ENCODE peak calls at places on chromosomes 5 and 9, in six cellular contexts. B is cerebellum, F is NCI-H1092, K is NCI-H2081, G is EH, J is NT2/D1. T is an unnamed sample.

GRCh38 chr9:13118294-13118693 is 161.2 kb downstream of the MPDZ start:
- DNase-seq in B (no peak), G (no peak), K (no peak), F (no peak), J (peak), T (no peak)

GRCh38 chr5:52838306-52839015 is 50.7 kb downstream of the ITGA1 start:
- DNase-seq in J (no peak), F (no peak), K (no peak), G (peak), B (no peak), T (peak)

GRCh38 chr5:33148076-33148501 is 292.7 kb upstream of the TARS1 start:
- DNase-seq in J (no peak), G (peak), B (no peak), F (no peak), K (no peak), T (peak)

GRCh38 chr5:170907758-170908157 is 45.9 kb downstream of the RANBP17 start:
- DNase-seq in F (no peak), G (peak), K (no peak), J (no peak), B (no peak), T (no peak)

GRCh38 chr5:13731229-13731628 is 213.3 kb downstream of the DNAH5 start:
- DNase-seq in G (no peak), B (no peak), K (no peak), J (no peak), F (no peak), T (no peak)

GRCh38 chr5:40037703-40038102 is 612.9 kb upstream of the DAB2 start:
- DNase-seq in F (no peak), G (no peak), K (no peak), B (no peak), J (no peak), T (no peak)

GRCh38 chr5:107248065-107248695 is 422.6 kb downstream of the EFNA5 start:
- DNase-seq in G (peak), B (peak), J (peak), F (peak), K (peak), T (peak)

GRCh38 chr5:14145356-14146334 is 2.5 kb downstream of the TRIO start:
- DNase-seq in J (no peak), K (no peak), G (no peak), F (no peak), B (no peak), T (no peak)

GRCh38 chr9:37197158-37198033 is 77.0 kb downstream of the ZCCHC7 start:
- DNase-seq in B (no peak), F (no peak), G (peak), J (peak), K (no peak), T (no peak)

GRCh38 chr9:118558891-118559290 is 810.3 kb downstream of the BRINP1 start:
- DNase-seq in K (no peak), G (no peak), J (no peak), F (no peak), B (no peak), T (peak)

GRCh38 chr9:134370213-134370492 is 43.9 kb downstream of the RXRA start:
- DNase-seq in K (no peak), F (no peak), B (no peak), G (no peak), J (no peak), T (no peak)

GRCh38 chr9:113649054-113649453 is 185.5 kb downstream of the RGS3 start:
- DNase-seq in B (peak), G (peak), J (no peak), F (peak), K (peak), T (no peak)

GRCh38 chr9:130058887-130059286 is 5.2 kb downstream of the GPR107 start:
- DNase-seq in F (no peak), J (no peak), G (no peak), B (no peak), K (no peak), T (no peak)

GRCh38 chr5:179530069-179530998 is 20.0 kb upstream of the RUFY1 start:
- DNase-seq in B (no peak), J (no peak), K (no peak), F (peak), G (peak), T (no peak)

GRCh38 chr9:137156567-137157375 is 13.1 kb downstream of the LRRC26 start:
- DNase-seq in K (no peak), F (no peak), J (no peak), G (peak), B (no peak), T (no peak)

GRCh38 chr5:124795829-124796228 is 49.4 kb upstream of the ZNF608 start:
- DNase-seq in B (no peak), K (no peak), F (no peak), J (no peak), G (no peak), T (no peak)

GRCh38 chr5:140631831-140632365 is 1.1 kb downstream of the CD14 start:
- DNase-seq in B (peak), J (no peak), G (no peak), K (no peak), F (no peak), T (no peak)

GRCh38 chr9:78006734-78007133 is 24.9 kb downstream of the GNAQ start:
- DNase-seq in G (no peak), B (no peak), F (no peak), J (no peak), K (no peak), T (no peak)

GRCh38 chr5:61332369-61332745 is 299 bp downstream of the ZSWIM6 start:
- DNase-seq in J (no peak), B (no peak), K (no peak), F (no peak), G (peak), T (no peak)

GRCh38 chr5:138565100-138565821 is 9.9 kb downstream of the HSPA9 start:
- DNase-seq in K (no peak), F (no peak), B (no peak), G (no peak), J (no peak), T (no peak)

GRCh38 chr5:110255194-110255593 is 471.3 kb downstream of the TMEM232 start:
- DNase-seq in G (no peak), K (no peak), B (no peak), F (no peak), J (no peak), T (no peak)

GRCh38 chr5:76439929-76440328 is 36.8 kb downstream of the IQGAP2 start:
- DNase-seq in J (no peak), G (no peak), F (no peak), K (no peak), B (no peak), T (no peak)

GRCh38 chr5:127072861-127073846 is at the start of gene C5orf63:
- DNase-seq in K (peak), J (no peak), F (peak), B (peak), G (peak), T (peak)

GRCh38 chr5:132389453-132390286 is 20.2 kb downstream of the SLC22A5 start:
- DNase-seq in K (no peak), F (no peak), G (peak), J (no peak), B (no peak), T (peak)

GRCh38 chr9:92115977-92116285 is 718 bp upstream of the SPTLC1 start:
- DNase-seq in B (no peak), F (no peak), K (no peak), J (no peak), G (no peak), T (no peak)

GRCh38 chr9:122099271-122099869 is 6.3 kb upstream of the TTLL11 start:
- DNase-seq in G (peak), B (peak), F (peak), K (peak), J (peak), T (peak)

GRCh38 chr9:94717656-94718225 is 8.8 kb upstream of the AOPEP start:
- DNase-seq in B (no peak), J (no peak), G (peak), K (no peak), F (no peak), T (no peak)

GRCh38 chr5:172766287-172767104 is 4.5 kb downstream of the DUSP1 start:
- DNase-seq in F (no peak), K (no peak), J (no peak), G (peak), B (peak), T (peak)

GRCh38 chr5:123176938-123177275 is 87.9 kb downstream of the PRDM6 start:
- DNase-seq in G (peak), K (no peak), J (no peak), B (no peak), F (no peak), T (no peak)

GRCh38 chr5:111223086-111223789 is 946 bp upstream of the CAMK4 start:
- DNase-seq in G (no peak), F (no peak), K (no peak), B (no peak), J (no peak), T (no peak)

GRCh38 chr5:173472164-173472563 is 143.9 kb upstream of the STC2 start:
- DNase-seq in J (no peak), B (peak), G (peak), F (no peak), K (no peak), T (peak)

GRCh38 chr9:90961375-90961774 is 159.8 kb downstream of the SYK start:
- DNase-seq in G (peak), K (no peak), J (no peak), F (peak), B (no peak), T (no peak)

GRCh38 chr5:107381189-107381856 is 289.4 kb downstream of the EFNA5 start:
- DNase-seq in K (no peak), F (no peak), G (peak), J (no peak), B (peak), T (peak)

GRCh38 chr9:126170286-126170823 is 156.3 kb upstream of the MVB12B start:
- DNase-seq in G (no peak), F (no peak), K (no peak), J (no peak), B (no peak), T (no peak)

GRCh38 chr5:115096034-115096769 is 73.5 kb downstream of the TRIM36 start:
- DNase-seq in J (no peak), B (peak), K (no peak), G (no peak), F (no peak), T (no peak)

GRCh38 chr9:7212101-7212500 is 454.3 kb downstream of the KDM4C start:
- DNase-seq in K (no peak), J (no peak), F (no peak), G (no peak), B (no peak), T (no peak)

GRCh38 chr5:148209151-148209550 is 6.3 kb downstream of the SPINK6 start:
- DNase-seq in G (no peak), F (peak), K (no peak), B (no peak), J (no peak), T (no peak)

GRCh38 chr9:18405240-18405639 is 68.7 kb upstream of the ADAMTSL1 start:
- DNase-seq in G (peak), K (no peak), J (no peak), B (peak), F (peak), T (no peak)

GRCh38 chr9:98860871-98861293 is 53.4 kb downstream of the GALNT12 start:
- DNase-seq in F (no peak), B (peak), K (no peak), G (peak), J (peak), T (peak)

GRCh38 chr9:76629205-76629990 is 134.8 kb upstream of the PCA3 start:
- DNase-seq in B (no peak), G (no peak), J (no peak), K (no peak), F (no peak), T (no peak)

T was measured in ACHN.